ENCODE peak calls at places on chromosomes 11 and 22, in ten cellular contexts. Y is adrenal gland, E is HFF-Myc, R is dorsolateral prefrontal cortex, J is cardiac muscle cell, D is GM23338, L is astrocyte of the spinal cord, S is transverse colon, M is mammary epithelial cell, Z is HFFc6. H is an unnamed sample.

GRCh38 chr11:47786373-47786772 is 19.2 kb upstream of the FNBP4 start:
- DNase-seq in Y (peak), E (no peak), R (no peak), J (peak), D (no peak), L (no peak), S (no peak), M (no peak), Z (no peak), H (no peak)

GRCh38 chr11:61947486-61948210 is 2.5 kb upstream of the BEST1 start:
- DNase-seq in Y (peak), E (peak), R (peak), J (peak), D (peak), L (peak), S (peak), M (peak), Z (peak), H (peak)

GRCh38 chr11:77411238-77411637 is 62.7 kb downstream of the PAK1 start:
- DNase-seq in Y (peak), E (no peak), R (peak), J (peak), D (peak), L (peak), S (peak), M (peak), Z (no peak), H (no peak)

GRCh38 chr22:22928666-22929380 is 41.2 kb downstream of the IGLL5 start:
- DNase-seq in Y (no peak), E (no peak), R (no peak), J (no peak), D (no peak), L (no peak), S (peak), M (peak), Z (peak), H (no peak)

GRCh38 chr22:37383342-37383741 is 43.9 kb downstream of the ELFN2 start:
- DNase-seq in Y (no peak), E (no peak), R (peak), J (no peak), D (no peak), L (no peak), S (no peak), M (no peak), Z (no peak), H (no peak)

GRCh38 chr22:44723801-44724200 is 21.8 kb downstream of the PRR5 start:
- DNase-seq in Y (no peak), E (peak), R (no peak), J (no peak), D (no peak), L (no peak), S (no peak), M (peak), Z (peak), H (no peak)

GRCh38 chr11:95948637-95949036 is 24.7 kb upstream of the MTMR2 start:
- DNase-seq in Y (no peak), E (no peak), R (no peak), J (no peak), D (no peak), L (no peak), S (no peak), M (no peak), Z (no peak), H (no peak)

GRCh38 chr11:1377231-1377780 is 12.4 kb upstream of the BRSK2 start:
- DNase-seq in Y (no peak), E (no peak), R (no peak), J (no peak), D (no peak), L (no peak), S (no peak), M (no peak), Z (no peak), H (no peak)

GRCh38 chr11:3224730-3225098 is 6.1 kb upstream of the MRGPRG start:
- DNase-seq in Y (no peak), E (no peak), R (no peak), J (no peak), D (no peak), L (no peak), S (no peak), M (no peak), Z (no peak), H (no peak)

GRCh38 chr11:1040428-1041148 is 4.1 kb upstream of the MUC6 start:
- DNase-seq in Y (no peak), E (no peak), R (no peak), J (no peak), D (no peak), L (no peak), S (no peak), M (no peak), Z (no peak), H (no peak)

GRCh38 chr11:129208863-129209262 is 16.7 kb upstream of the ARHGAP32 start:
- DNase-seq in Y (no peak), E (no peak), R (no peak), J (no peak), D (no peak), L (no peak), S (no peak), M (no peak), Z (no peak), H (no peak)

GRCh38 chr11:94623120-94623735 is 56.1 kb downstream of the PIWIL4 start:
- DNase-seq in Y (peak), E (peak), R (no peak), J (peak), D (peak), L (peak), S (peak), M (peak), Z (peak), H (peak)

GRCh38 chr11:78630561-78631303 is 56.1 kb upstream of the NARS2 start:
- DNase-seq in Y (no peak), E (no peak), R (no peak), J (no peak), D (peak), L (no peak), S (no peak), M (no peak), Z (no peak), H (no peak)
- TF ChIP-seq CTCF in Y (no peak), E (peak), R (no peak), J (no peak), D (peak), L (no peak), S (no peak), M (peak), Z (peak), H (no peak)

DNA sequence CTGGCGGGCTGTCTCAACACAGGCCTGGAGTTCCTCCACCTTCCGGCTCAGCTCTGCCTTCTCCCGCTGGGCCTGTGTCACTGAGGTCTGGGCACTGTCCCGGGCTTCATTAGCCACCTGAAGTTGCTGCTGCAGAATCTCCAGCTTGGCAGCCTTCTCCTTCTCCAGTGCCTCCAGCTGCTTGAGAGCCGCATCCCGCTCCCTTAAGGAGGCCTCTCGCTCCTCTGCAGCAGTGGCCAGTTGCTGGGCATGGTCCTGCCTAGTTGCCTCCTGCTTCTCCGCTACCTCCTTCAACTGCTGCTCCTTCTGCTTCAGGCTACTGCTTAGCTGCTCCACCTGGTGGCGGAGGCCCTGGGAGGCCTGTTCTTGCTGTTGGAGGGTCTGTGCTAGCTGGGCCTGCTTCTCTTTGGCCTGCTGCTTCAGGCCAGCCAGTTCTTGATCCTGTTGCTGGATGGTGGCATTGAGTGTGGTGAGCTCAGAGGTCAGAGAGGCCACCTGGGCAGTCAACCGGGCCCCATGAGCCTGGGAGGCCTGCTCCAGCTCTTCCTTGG is 16.9 kb downstream of the IL18BP start:
- DNase-seq in Y (no peak), E (no peak), R (no peak), J (peak), D (peak), L (peak), S (no peak), M (no peak), Z (no peak), H (no peak)
- TF ChIP-seq CTCF in Y (no peak), E (peak), R (peak), J (peak), D (peak), L (peak), S (no peak), M (no peak), Z (peak), H (peak)

DNA sequence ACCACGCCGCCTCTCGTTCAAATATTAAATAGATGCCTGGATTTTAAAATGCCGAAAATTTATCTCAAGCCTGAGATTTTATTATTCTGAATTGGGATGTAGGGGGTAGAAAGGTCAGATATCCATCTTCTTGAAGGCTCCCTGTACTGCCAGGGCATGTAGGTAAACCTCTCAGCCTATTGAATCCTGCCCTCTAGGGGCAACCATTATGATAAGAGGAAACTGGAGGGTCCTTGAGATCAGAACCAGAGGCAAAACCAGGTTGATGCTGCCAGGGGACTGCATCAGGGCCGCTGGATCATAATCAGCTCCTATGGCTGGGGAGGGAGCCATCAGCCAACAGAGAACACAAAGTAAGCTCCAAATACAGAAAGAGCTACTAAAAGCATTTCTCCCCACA is 92.4 kb downstream of the KCNC1 start:
- DNase-seq in Y (no peak), E (no peak), R (no peak), J (no peak), D (peak), L (no peak), S (no peak), M (no peak), Z (no peak), H (no peak)
- TF ChIP-seq CTCF in Y (no peak), E (peak), R (no peak), J (peak), D (peak), L (peak), S (peak), M (no peak), Z (peak), H (peak)

GRCh38 chr22:24507742-24508141 is 12.6 kb downstream of the UPB1 start:
- DNase-seq in Y (no peak), E (no peak), R (no peak), J (peak), D (peak), L (no peak), S (no peak), M (no peak), Z (no peak), H (no peak)
- TF ChIP-seq CTCF in Y (no peak), E (no peak), R (no peak), J (no peak), D (peak), L (no peak), S (no peak), M (no peak), Z (no peak), H (no peak)

GRCh38 chr11:14347991-14348390 is 11.0 kb downstream of the RRAS2 start:
- DNase-seq in Y (no peak), E (no peak), R (no peak), J (no peak), D (no peak), L (no peak), S (no peak), M (no peak), Z (no peak), H (no peak)
- TF ChIP-seq CTCF in Y (no peak), E (no peak), R (no peak), J (no peak), D (no peak), L (no peak), S (no peak), M (no peak), Z (no peak), H (no peak)

DNA sequence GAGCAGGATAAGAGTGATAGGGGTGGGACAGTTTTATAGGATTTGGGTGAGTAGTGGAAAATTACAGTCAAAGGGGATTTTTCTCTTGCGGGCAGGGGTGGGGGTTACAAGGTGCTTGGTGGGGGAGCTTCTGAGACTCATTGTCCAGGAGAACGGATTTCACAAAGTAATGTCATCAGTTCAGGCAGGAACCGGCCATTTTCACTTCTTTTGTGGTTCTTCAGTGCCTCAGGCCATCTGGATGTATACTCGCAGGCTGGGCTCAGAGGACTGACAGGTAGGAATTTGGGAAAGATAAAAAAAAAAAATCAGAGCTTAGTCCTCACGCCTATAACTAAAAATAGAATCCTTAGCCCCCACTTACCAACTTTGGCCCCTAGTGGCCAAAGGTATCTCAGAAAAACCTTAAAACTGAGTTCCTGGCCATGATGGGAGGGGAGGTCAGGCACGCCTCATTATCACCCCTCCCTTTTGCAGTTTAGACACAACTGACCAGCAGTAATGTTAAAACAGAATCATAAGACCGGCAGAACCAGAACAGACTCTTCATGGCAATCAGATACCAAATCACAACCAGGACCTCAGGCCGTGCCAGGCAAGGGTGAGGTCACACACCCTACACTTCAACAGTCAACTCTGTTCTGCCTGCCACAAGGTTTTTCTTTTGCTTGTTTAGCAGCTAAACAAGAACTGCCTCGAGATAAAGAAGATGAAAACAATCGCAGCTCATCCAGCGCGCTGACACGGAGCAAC is 8.9 kb upstream of the APOBEC3G start:
- DNase-seq in Y (no peak), E (no peak), R (no peak), J (peak), D (no peak), L (no peak), S (no peak), M (peak), Z (no peak), H (no peak)
- TF ChIP-seq CTCF in Y (no peak), E (no peak), R (no peak), J (no peak), D (no peak), L (no peak), S (no peak), M (no peak), Z (peak), H (no peak)

GRCh38 chr22:43159484-43160178 is 8.3 kb downstream of the TSPO start:
- DNase-seq in Y (no peak), E (no peak), R (no peak), J (no peak), D (peak), L (no peak), S (peak), M (no peak), Z (no peak), H (no peak)
- TF ChIP-seq CTCF in Y (no peak), E (peak), R (no peak), J (peak), D (peak), L (peak), S (peak), M (no peak), Z (peak), H (peak)